ENCODE peak calls at places on chromosomes 6 and 20, in eight cellular contexts. P is SK-N-SH, U is astrocyte, F is IMR-90, C is GM23338, E is OCI-LY7, I is K562, S is H9. B is an unnamed sample.

GRCh38 chr6:156455847-156456246 is 321.3 kb upstream of the ARID1B start:
- DNase-seq in U (no peak), C (no peak), E (no peak), P (no peak), I (no peak), S (no peak), F (no peak), B (no peak)

GRCh38 chr6:53582963-53583362 is 38.1 kb upstream of the GCLC start:
- DNase-seq in I (no peak), C (no peak), U (peak; percentile 25), S (no peak), F (peak; percentile 38), E (no peak), P (no peak), B (peak; percentile 34)

GRCh38 chr6:21200056-21200870 is 393.3 kb upstream of the SOX4 start:
- DNase-seq in I (no peak), U (peak; percentile 2), P (peak; percentile 58), E (no peak), F (peak; percentile 38), C (no peak), S (no peak), B (no peak)

GRCh38 chr6:167996424-167997199 is 859 bp upstream of the KIF25 start:
- DNase-seq in E (no peak), C (peak; percentile 75), F (no peak), P (peak; percentile 74), S (peak; percentile 54), I (no peak), U (no peak), B (no peak)

GRCh38 chr6:148200302-148200701 is 142.3 kb upstream of the SASH1 start:
- DNase-seq in S (no peak), E (no peak), P (no peak), C (peak; percentile 24), F (no peak), I (peak; percentile 12), U (no peak), B (peak; percentile 19)

GRCh38 chr6:11324453-11325023 is 92.1 kb upstream of the NEDD9 start:
- DNase-seq in P (no peak), F (peak; percentile 19), C (no peak), E (no peak), S (no peak), I (no peak), U (no peak), B (no peak)

GRCh38 chr20:64051532-64052325 is 2.3 kb upstream of the SOX18 start:
- DNase-seq in E (no peak), S (no peak), U (no peak), F (no peak), P (no peak), I (no peak), C (no peak), B (no peak)

GRCh38 chr20:19074828-19075516 is 137.5 kb upstream of the SLC24A3 start:
- DNase-seq in F (no peak), S (no peak), C (no peak), E (no peak), P (no peak), U (no peak), I (no peak), B (no peak)

GRCh38 chr6:74091133-74091793 is 395.3 kb downstream of the CD109 start:
- DNase-seq in P (peak; percentile 18), E (peak; percentile 45), F (peak; percentile 58), U (peak; percentile 9), I (peak; percentile 26), C (peak; percentile 88), S (no peak), B (peak; percentile 67)

GRCh38 chr6:106204961-106205360 is 118.8 kb downstream of the PRDM1 start:
- DNase-seq in C (no peak), P (no peak), F (no peak), U (no peak), S (no peak), I (no peak), E (peak; percentile 6), B (no peak)

GRCh38 chr20:38338849-38339520 is 7.3 kb upstream of the LBP start:
- DNase-seq in E (no peak), C (peak; percentile 87), F (no peak), P (no peak), I (no peak), U (no peak), S (peak; percentile 73), B (peak; percentile 33)

GRCh38 chr6:42141603-42142117 is 760 bp downstream of the C6orf132 start:
- DNase-seq in S (no peak), U (no peak), C (no peak), F (no peak), P (no peak), I (no peak), E (no peak), B (peak; percentile 59)

GRCh38 chr20:63896136-63896890 is 1.4 kb downstream of the DNAJC5 start:
- DNase-seq in F (peak; percentile 46), E (peak; percentile 59), S (no peak), U (peak; percentile 21), I (peak; percentile 66), P (no peak), C (peak; percentile 26), B (peak; percentile 67)

GRCh38 chr20:37853823-37854375 is 49.0 kb upstream of the VSTM2L start:
- DNase-seq in P (no peak), F (no peak), S (no peak), C (no peak), U (no peak), E (no peak), I (no peak), B (no peak)

GRCh38 chr20:60820918-60821317 is 431.1 kb upstream of the CDH4 start:
- DNase-seq in S (no peak), F (no peak), P (no peak), E (no peak), U (no peak), I (no peak), C (no peak), B (no peak)

GRCh38 chr6:40334496-40334895 is 252.7 kb downstream of the LRFN2 start:
- DNase-seq in P (no peak), E (no peak), I (no peak), C (no peak), F (no peak), U (no peak), S (no peak), B (no peak)

GRCh38 chr6:35068206-35068605 is 72.9 kb downstream of the TCP11 start:
- DNase-seq in U (no peak), I (no peak), P (no peak), S (no peak), E (no peak), F (no peak), C (no peak), B (no peak)

GRCh38 chr6:28725274-28725809 is 198.4 kb downstream of the TRIM27 start:
- DNase-seq in U (no peak), S (no peak), C (no peak), F (no peak), P (no peak), I (no peak), E (no peak), B (no peak)

GRCh38 chr6:28726569-28727309 is 197.0 kb downstream of the TRIM27 start:
- DNase-seq in F (no peak), U (no peak), P (no peak), I (peak; percentile 61), S (no peak), E (no peak), C (no peak), B (no peak)

GRCh38 chr6:28729501-28730402 is 194.0 kb downstream of the TRIM27 start:
- DNase-seq in E (no peak), I (no peak), S (peak; percentile 50), C (peak; percentile 42), P (no peak), U (no peak), F (no peak), B (no peak)

GRCh38 chr6:28725890-28726348 is 197.9 kb downstream of the TRIM27 start:
- DNase-seq in I (peak; percentile 93), E (no peak), U (no peak), C (peak; percentile 81), F (peak; percentile 35), P (no peak), S (peak; percentile 69), B (no peak)

GRCh38 chr6:28727559-28728211 is 196.1 kb downstream of the TRIM27 start:
- DNase-seq in I (peak; percentile 64), P (no peak), F (no peak), S (no peak), U (no peak), E (peak; percentile 49), C (no peak), B (no peak)
- H3K4me2 ChIP-seq in I (peak overlapping the region; percentile 86), P (peak overlapping the region; percentile 92), F (no peak overlapping the region), S (no peak overlapping the region), U (no peak overlapping the region), E (peak overlapping the region; percentile 85), C (peak overlapping the region; percentile 93), B (peak overlapping the region; percentile 82)

GRCh38 chr6:118965843-118966242 is 30.9 kb upstream of the MCM9 start:
- DNase-seq in E (no peak), F (no peak), C (no peak), I (no peak), S (no peak), P (no peak), U (no peak), B (no peak)
- H2AFZ ChIP-seq in E (no peak overlapping the region), F (no peak overlapping the region), C (no peak overlapping the region), I (no peak overlapping the region), S (no peak overlapping the region), P (no peak overlapping the region), U (no peak overlapping the region), B (no peak overlapping the region)

GRCh38 chr6:43887340-43887858 is 117.4 kb downstream of the VEGFA start:
- DNase-seq in P (no peak), C (no peak), S (no peak), I (no peak), F (no peak), U (no peak), E (no peak), B (no peak)
- H3K4me2 ChIP-seq in P (no peak overlapping the region), C (no peak overlapping the region), S (no peak overlapping the region), I (peak overlapping the region; percentile 46), F (no peak overlapping the region), U (no peak overlapping the region), E (no peak overlapping the region), B (no peak overlapping the region)

DNA sequence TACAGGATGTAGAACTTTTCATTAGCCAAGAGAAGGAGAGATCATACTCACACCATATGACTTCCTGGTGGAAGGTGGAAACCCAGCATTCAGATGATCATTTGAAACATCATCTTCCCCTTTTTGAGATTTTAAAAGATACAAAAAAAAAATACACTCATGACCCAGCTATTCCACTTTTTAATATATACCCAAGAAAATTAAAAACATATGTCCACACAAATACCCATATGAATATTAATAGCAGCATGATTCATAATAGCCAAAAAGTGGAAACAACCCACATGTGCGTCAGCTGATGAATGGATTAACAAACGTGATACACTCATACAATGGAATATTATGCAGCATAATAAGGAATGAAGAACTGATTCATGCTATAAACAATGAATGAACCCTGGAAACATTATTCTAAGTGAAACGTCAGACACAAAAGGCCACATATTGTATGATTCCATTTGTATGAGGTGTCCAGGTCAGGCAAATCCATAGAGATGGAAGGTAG is 130.0 kb upstream of the SGK1 start:
- DNase-seq in I (no peak), S (no peak), E (no peak), P (no peak), U (peak; percentile 95), F (peak; percentile 98), C (no peak), B (peak; percentile 95)
- H2AFZ ChIP-seq in I (no peak overlapping the region), S (no peak overlapping the region), E (no peak overlapping the region), P (peak overlapping the region; percentile 42), U (no peak overlapping the region), F (no peak overlapping the region), C (no peak overlapping the region), B (no peak overlapping the region)